ENCODE peak calls at places on chromosomes 5 and 9, in five cellular contexts. V is HEK293T, G is GM13976, K is choroid plexus epithelial cell, D is Daoy. I is an unnamed sample.

GRCh38 chr5:39080597-39081204 is 6.5 kb upstream of the RICTOR start:
- DNase-seq in V (peak), G (peak), K (peak), D (peak), I (no peak)

GRCh38 chr5:157540707-157541451 is 34.7 kb downstream of the ADAM19 start:
- DNase-seq in V (no peak), G (peak), K (peak), D (peak), I (no peak)

GRCh38 chr9:112061152-112061740 is 113.9 kb downstream of the SUSD1 start:
- DNase-seq in V (no peak), G (peak), K (peak), D (peak), I (no peak)

GRCh38 chr9:36166150-36166927 is 2.8 kb upstream of the CCIN start:
- DNase-seq in V (peak), G (peak), K (peak), D (peak), I (peak)

GRCh38 chr5:96113170-96113939 is 151.7 kb upstream of the ELL2 start:
- DNase-seq in V (no peak), G (no peak), K (no peak), D (no peak), I (no peak)

GRCh38 chr5:154740483-154740882 is 14.7 kb upstream of the LARP1 start:
- DNase-seq in V (no peak), G (no peak), K (peak), D (no peak), I (no peak)

GRCh38 chr9:136093995-136094881 is 851 bp downstream of the NACC2 start:
- DNase-seq in V (peak), G (no peak), K (peak), D (peak), I (no peak)

GRCh38 chr5:135615581-135616260 is 36.9 kb upstream of the CXCL14 start:
- DNase-seq in V (no peak), G (no peak), K (peak), D (no peak), I (no peak)

GRCh38 chr5:174404848-174405247 is 319.5 kb upstream of the MSX2 start:
- DNase-seq in V (no peak), G (no peak), K (no peak), D (no peak), I (no peak)